ENCODE peak calls at places on chromosomes 3 and 15, in eight cellular contexts. Q is uterus, O is IMR-90, H is adrenal gland, F is heart left ventricle, X is tibial nerve, S is breast epithelium, D is sigmoid colon. V is an unnamed sample.

GRCh38 chr3:44842376-44842775 is 19.3 kb upstream of the TMEM42 start:
- DNase-seq in O (no peak), X (no peak), H (no peak), S (no peak), D (no peak), Q (no peak), F (no peak), V (no peak)

GRCh38 chr3:194577985-194578905 is 55.0 kb downstream of the TMEM44 start:
- DNase-seq in F (peak), S (no peak), H (peak), X (no peak), Q (no peak), O (peak), D (no peak), V (no peak)

GRCh38 chr3:14156843-14157561 is 21.4 kb downstream of the XPC start:
- DNase-seq in O (no peak), Q (no peak), X (no peak), H (no peak), S (no peak), F (no peak), D (no peak), V (peak)

GRCh38 chr3:190491533-190492054 is 22.3 kb upstream of the IL1RAP start:
- DNase-seq in Q (no peak), O (no peak), S (no peak), D (no peak), F (peak), H (no peak), X (no peak), V (no peak)

GRCh38 chr15:56272474-56272873 is 28.8 kb upstream of the RFX7 start:
- DNase-seq in F (no peak), X (no peak), H (no peak), S (no peak), Q (no peak), D (no peak), O (no peak), V (no peak)

GRCh38 chr3:117921908-117922456 is 1112.7 kb downstream of the IGSF11 start:
- DNase-seq in O (no peak), F (no peak), H (no peak), S (no peak), Q (no peak), X (no peak), D (no peak), V (no peak)

GRCh38 chr3:128591728-128592426 is 58.7 kb downstream of the RPN1 start:
- DNase-seq in S (no peak), H (no peak), Q (no peak), F (no peak), D (no peak), O (no peak), X (no peak), V (no peak)

GRCh38 chr3:73582535-73582934 is 42.2 kb downstream of the PDZRN3 start:
- DNase-seq in H (no peak), O (no peak), S (no peak), Q (no peak), F (no peak), D (no peak), X (no peak), V (no peak)

GRCh38 chr3:63089735-63090134 is 188.4 kb upstream of the SYNPR start:
- DNase-seq in O (no peak), X (no peak), D (no peak), H (no peak), S (no peak), Q (no peak), F (no peak), V (no peak)

GRCh38 chr15:68045289-68046265 is 8.5 kb upstream of the PIAS1 start:
- DNase-seq in F (no peak), O (no peak), H (no peak), S (no peak), D (no peak), X (no peak), Q (no peak), V (no peak)
- TF ChIP-seq POLR2A in F (no peak), O (no peak), H (no peak), S (no peak), D (no peak), X (no peak), Q (no peak), V (no peak)

GRCh38 chr3:10581251-10581650 is 75.9 kb upstream of the ATP2B2 start:
- DNase-seq in H (no peak), O (no peak), S (no peak), F (no peak), Q (no peak), X (no peak), D (no peak), V (no peak)
- H3K27ac ChIP-seq in H (no peak), O (no peak), S (no peak), F (no peak), Q (no peak), X (no peak), D (no peak), V (no peak)

GRCh38 chr3:143814358-143814968 is 33.8 kb downstream of the SLC9A9 start:
- DNase-seq in S (no peak), O (no peak), Q (no peak), X (no peak), F (no peak), H (no peak), D (no peak), V (no peak)
- TF ChIP-seq POLR2A in S (no peak), O (no peak), Q (no peak), X (no peak), F (no peak), H (no peak), D (no peak), V (no peak)

DNA sequence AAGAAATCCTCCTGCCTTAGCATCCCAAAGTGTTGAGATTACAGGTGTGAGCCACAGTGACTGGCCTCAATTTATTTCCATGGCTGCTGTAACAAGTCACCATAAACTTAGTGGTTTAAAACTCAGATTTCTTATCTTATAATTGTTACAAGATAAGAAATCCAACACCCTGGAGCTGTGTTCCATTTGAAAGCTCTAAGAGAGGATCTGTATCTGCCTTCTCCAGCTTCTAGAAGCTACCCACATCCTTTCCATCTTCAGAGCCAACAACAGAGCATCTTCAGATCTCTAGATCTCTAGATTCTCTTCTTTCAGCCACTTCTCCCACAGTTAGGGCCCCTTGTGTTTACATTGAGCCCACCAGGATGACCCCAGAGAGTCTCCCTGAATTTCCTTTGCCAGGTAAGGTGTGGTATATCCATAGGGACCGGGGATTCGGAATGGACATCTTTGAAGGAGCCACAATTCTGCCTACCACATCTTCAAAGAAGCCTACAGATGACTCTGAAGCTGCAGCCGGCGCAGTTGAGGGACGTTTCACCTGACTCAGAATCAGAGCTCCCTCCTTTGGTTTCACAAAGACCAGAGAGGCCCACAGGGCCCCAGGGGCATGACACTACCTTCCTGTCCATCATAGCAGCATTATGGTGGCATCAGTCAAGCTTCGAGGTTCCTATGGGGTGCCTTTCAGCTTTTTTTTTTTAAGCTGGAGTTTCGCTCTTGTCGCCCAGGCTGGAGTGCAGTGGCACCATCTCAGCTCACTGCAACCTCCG is 87.0 kb upstream of the IGF1R start:
- DNase-seq in F (no peak), D (no peak), O (no peak), Q (no peak), S (no peak), X (no peak), H (no peak), V (no peak)
- H3K27ac ChIP-seq in F (no peak), D (no peak), O (no peak), Q (no peak), S (no peak), X (no peak), H (no peak), V (no peak)